ENCODE peak calls at places on chromosome 3, in four cellular contexts. S is AG08395; W is activated CD8-positive, alpha-beta T cell treated with anti-CD3 and anti-CD28 coated beads for 36 hours; I is RPMI7951. Z is an unnamed sample.

GRCh38 chr3:189121088-189121487 is 50.7 kb upstream of the TPRG1 start:
- DNase-seq in S (no peak), W (no peak), I (no peak), Z (peak)

GRCh38 chr3:62876064-62876463 is 848 bp upstream of the CADPS start:
- DNase-seq in S (peak), W (peak), I (peak), Z (peak)

GRCh38 chr3:120454076-120454689 is 3.4 kb upstream of the FSTL1 start:
- DNase-seq in S (no peak), W (no peak), I (no peak), Z (no peak)

GRCh38 chr3:71166839-71167238 is 416.7 kb downstream of the FOXP1 start:
- DNase-seq in S (no peak), W (no peak), I (no peak), Z (no peak)

GRCh38 chr3:44339990-44340389 is 1.4 kb downstream of the TCAIM start:
- DNase-seq in S (no peak), W (no peak), I (no peak), Z (peak)

GRCh38 chr3:111585214-111585613 is 9.9 kb downstream of the ZBED2 start:
- DNase-seq in S (no peak), W (no peak), I (no peak), Z (no peak)

GRCh38 chr3:127800508-127800907 is 21.8 kb downstream of the MGLL start:
- DNase-seq in S (no peak), W (peak), I (peak), Z (peak)

GRCh38 chr3:66298591-66298990 is 77.8 kb downstream of the SLC25A26 start:
- DNase-seq in S (no peak), W (no peak), I (no peak), Z (no peak)

Z was measured in dermis blood vessel endothelial cell.